ENCODE peak calls at places on chromosome 19, in nine cellular contexts. One of them, this sample, is unnamed.

GRCh38 chr19:56066152-56067023 is 54.7 kb downstream of the ZNF787 start:
- DNase-seq in heart left ventricle: peak; percentile 42
- DNase-seq in uterus: peak; percentile 63
- DNase-seq in spleen: peak; percentile 91
- DNase-seq in H1: no peak
- DNase-seq in IMR-90: peak; percentile 19
- DNase-seq in A549: peak; percentile 58
- DNase-seq in ovary: peak; percentile 75
- DNase-seq in NB4: peak; percentile 44
- DNase-seq in this sample: peak; percentile 79

GRCh38 chr19:4455742-4456565 is 1.6 kb downstream of the UBXN6 start:
- DNase-seq in heart left ventricle: peak; percentile 71
- DNase-seq in uterus: peak; percentile 88
- DNase-seq in spleen: no peak
- DNase-seq in H1: no peak
- DNase-seq in IMR-90: peak; percentile 84
- DNase-seq in A549: no peak
- DNase-seq in ovary: peak; percentile 93
- DNase-seq in NB4: peak; percentile 59
- DNase-seq in this sample: no peak

GRCh38 chr19:2255982-2256685 is at the start of gene JSRP1:
- DNase-seq in heart left ventricle: no peak
- DNase-seq in uterus: no peak
- DNase-seq in spleen: no peak
- DNase-seq in H1: no peak
- DNase-seq in IMR-90: no peak
- DNase-seq in A549: no peak
- DNase-seq in ovary: no peak
- DNase-seq in NB4: no peak
- DNase-seq in this sample: no peak

GRCh38 chr19:3544742-3545668 is 6.0 kb downstream of the TEKTIP1 start:
- DNase-seq in heart left ventricle: peak; percentile 62
- DNase-seq in uterus: peak; percentile 69
- DNase-seq in spleen: peak; percentile 94
- DNase-seq in H1: no peak
- DNase-seq in IMR-90: peak; percentile 26
- DNase-seq in A549: peak; percentile 63
- DNase-seq in ovary: peak; percentile 69
- DNase-seq in NB4: peak; percentile 61
- DNase-seq in this sample: peak; percentile 83

GRCh38 chr19:29893606-29894284 is 48.3 kb upstream of the URI1 start:
- DNase-seq in heart left ventricle: no peak
- DNase-seq in uterus: no peak
- DNase-seq in spleen: no peak
- DNase-seq in H1: no peak
- DNase-seq in IMR-90: no peak
- DNase-seq in A549: no peak
- DNase-seq in ovary: no peak
- DNase-seq in NB4: no peak
- DNase-seq in this sample: no peak

GRCh38 chr19:57249329-57249728 is 8.9 kb downstream of the ZNF805 start:
- DNase-seq in heart left ventricle: no peak
- DNase-seq in uterus: no peak
- DNase-seq in spleen: no peak
- DNase-seq in H1: no peak
- DNase-seq in IMR-90: peak; percentile 47
- DNase-seq in A549: no peak
- DNase-seq in ovary: no peak
- DNase-seq in NB4: no peak
- DNase-seq in this sample: no peak

GRCh38 chr19:10288662-10289166 is 1.0 kb upstream of the ICAM5 start:
- DNase-seq in heart left ventricle: no peak
- DNase-seq in uterus: no peak
- DNase-seq in spleen: no peak
- DNase-seq in H1: no peak
- DNase-seq in IMR-90: peak; percentile 40
- DNase-seq in A549: peak; percentile 75
- DNase-seq in ovary: no peak
- DNase-seq in NB4: peak; percentile 70
- DNase-seq in this sample: no peak

GRCh38 chr19:4916292-4917082 is 7.2 kb downstream of the UHRF1 start:
- DNase-seq in heart left ventricle: no peak
- DNase-seq in uterus: no peak
- DNase-seq in spleen: peak; percentile 88
- DNase-seq in H1: no peak
- DNase-seq in IMR-90: no peak
- DNase-seq in A549: no peak
- DNase-seq in ovary: no peak
- DNase-seq in NB4: no peak
- DNase-seq in this sample: no peak

GRCh38 chr19:40721936-40722661 is 5.2 kb downstream of the ITPKC start:
- DNase-seq in heart left ventricle: no peak
- DNase-seq in uterus: no peak
- DNase-seq in spleen: no peak
- DNase-seq in H1: no peak
- DNase-seq in IMR-90: peak; percentile 41
- DNase-seq in A549: no peak
- DNase-seq in ovary: no peak
- DNase-seq in NB4: no peak
- DNase-seq in this sample: no peak

GRCh38 chr19:5624154-5624663 is 1.3 kb downstream of the SAFB start:
- DNase-seq in heart left ventricle: peak; percentile 20
- DNase-seq in uterus: peak; percentile 39
- DNase-seq in spleen: peak; percentile 66
- DNase-seq in H1: no peak
- DNase-seq in IMR-90: peak; percentile 61
- DNase-seq in A549: no peak
- DNase-seq in ovary: peak; percentile 56
- DNase-seq in NB4: peak; percentile 30
- DNase-seq in this sample: peak; percentile 68

GRCh38 chr19:14113762-14114414 is 3.7 kb downstream of the PRKACA start:
- DNase-seq in heart left ventricle: no peak
- DNase-seq in uterus: no peak
- DNase-seq in spleen: peak; percentile 88
- DNase-seq in H1: no peak
- DNase-seq in IMR-90: no peak
- DNase-seq in A549: peak; percentile 65
- DNase-seq in ovary: peak; percentile 73
- DNase-seq in NB4: peak; percentile 49
- DNase-seq in this sample: peak; percentile 81

GRCh38 chr19:18785179-18786124 is 5.7 kb downstream of the COMP start:
- DNase-seq in heart left ventricle: peak; percentile 57
- DNase-seq in uterus: peak; percentile 81
- DNase-seq in spleen: no peak
- DNase-seq in H1: no peak
- DNase-seq in IMR-90: peak; percentile 22
- DNase-seq in A549: peak; percentile 74
- DNase-seq in ovary: peak; percentile 82
- DNase-seq in NB4: peak; percentile 76
- DNase-seq in this sample: peak; percentile 66

GRCh38 chr19:57903298-57904174 is 12.9 kb downstream of the ZNF417 start:
- DNase-seq in heart left ventricle: no peak
- DNase-seq in uterus: no peak
- DNase-seq in spleen: no peak
- DNase-seq in H1: no peak
- DNase-seq in IMR-90: peak; percentile 53
- DNase-seq in A549: peak; percentile 43
- DNase-seq in ovary: no peak
- DNase-seq in NB4: peak; percentile 28
- DNase-seq in this sample: peak; percentile 80

GRCh38 chr19:39497850-39498261 is 891 bp upstream of the DLL3 start:
- DNase-seq in heart left ventricle: no peak
- DNase-seq in uterus: no peak
- DNase-seq in spleen: no peak
- DNase-seq in H1: no peak
- DNase-seq in IMR-90: peak; percentile 19
- DNase-seq in A549: peak; percentile 69
- DNase-seq in ovary: peak; percentile 35
- DNase-seq in NB4: peak; percentile 64
- DNase-seq in this sample: no peak

GRCh38 chr19:58181902-58182576 is 822 bp upstream of the ZNF274 start:
- DNase-seq in heart left ventricle: peak; percentile 33
- DNase-seq in uterus: no peak
- DNase-seq in spleen: peak; percentile 81
- DNase-seq in H1: no peak
- DNase-seq in IMR-90: no peak
- DNase-seq in A549: peak; percentile 82
- DNase-seq in ovary: peak; percentile 25
- DNase-seq in NB4: peak; percentile 77
- DNase-seq in this sample: peak; percentile 54

GRCh38 chr19:32735936-32736335 is 16.4 kb downstream of the TDRD12 start:
- DNase-seq in heart left ventricle: no peak
- DNase-seq in uterus: no peak
- DNase-seq in spleen: no peak
- DNase-seq in H1: no peak
- DNase-seq in IMR-90: no peak
- DNase-seq in A549: no peak
- DNase-seq in ovary: no peak
- DNase-seq in NB4: no peak
- DNase-seq in this sample: no peak

GRCh38 chr19:35899547-35900214 is 659 bp downstream of the NFKBID start:
- DNase-seq in heart left ventricle: peak; percentile 86
- DNase-seq in uterus: peak; percentile 75
- DNase-seq in spleen: peak; percentile 97
- DNase-seq in H1: no peak
- DNase-seq in IMR-90: peak; percentile 81
- DNase-seq in A549: peak; percentile 93
- DNase-seq in ovary: peak; percentile 80
- DNase-seq in NB4: peak; percentile 81
- DNase-seq in this sample: peak; percentile 92

GRCh38 chr19:35901055-35901644 is 810 bp upstream of the NFKBID start:
- DNase-seq in heart left ventricle: no peak
- DNase-seq in uterus: no peak
- DNase-seq in spleen: peak; percentile 81
- DNase-seq in H1: no peak
- DNase-seq in IMR-90: peak; percentile 51
- DNase-seq in A549: no peak
- DNase-seq in ovary: no peak
- DNase-seq in NB4: no peak
- DNase-seq in this sample: no peak

GRCh38 chr19:35903550-35904179 is 1.3 kb downstream of the HCST start:
- DNase-seq in heart left ventricle: peak; percentile 71
- DNase-seq in uterus: peak; percentile 40
- DNase-seq in spleen: peak; percentile 98
- DNase-seq in H1: peak; percentile 60
- DNase-seq in IMR-90: peak; percentile 73
- DNase-seq in A549: peak; percentile 68
- DNase-seq in ovary: peak; percentile 67
- DNase-seq in NB4: peak; percentile 96
- DNase-seq in this sample: peak; percentile 73

GRCh38 chr19:35902870-35903475 is 644 bp downstream of the HCST start:
- DNase-seq in heart left ventricle: no peak
- DNase-seq in uterus: no peak
- DNase-seq in spleen: peak; percentile 74
- DNase-seq in H1: no peak
- DNase-seq in IMR-90: no peak
- DNase-seq in A549: no peak
- DNase-seq in ovary: no peak
- DNase-seq in NB4: no peak
- DNase-seq in this sample: no peak

GRCh38 chr19:35901854-35902661 is at the start of gene HCST:
- DNase-seq in heart left ventricle: no peak
- DNase-seq in uterus: no peak
- DNase-seq in spleen: peak; percentile 86
- DNase-seq in H1: no peak
- DNase-seq in IMR-90: peak; percentile 22
- DNase-seq in A549: no peak
- DNase-seq in ovary: no peak
- DNase-seq in NB4: peak; percentile 81
- DNase-seq in this sample: no peak
- TF ChIP-seq CTCF in heart left ventricle: no peak
- TF ChIP-seq CTCF in uterus: no peak
- TF ChIP-seq CTCF in spleen: no peak
- TF ChIP-seq CTCF in H1: no peak
- TF ChIP-seq CTCF in IMR-90: no peak
- TF ChIP-seq CTCF in A549: no peak
- TF ChIP-seq CTCF in ovary: no peak
- TF ChIP-seq CTCF in NB4: no peak
- TF ChIP-seq CTCF in this sample: no peak

GRCh38 chr19:48993175-48994034 is at the start of the genes GYS1 and RUVBL2:
- DNase-seq in heart left ventricle: peak; percentile 100
- DNase-seq in uterus: peak; percentile 99
- DNase-seq in spleen: peak; percentile 100
- DNase-seq in H1: peak; percentile 97
- DNase-seq in IMR-90: peak; percentile 99
- DNase-seq in A549: peak; percentile 100
- DNase-seq in ovary: peak; percentile 99
- DNase-seq in NB4: peak; percentile 99
- DNase-seq in this sample: peak; percentile 100
- TF ChIP-seq POLR2A in heart left ventricle: peak; percentile 98
- TF ChIP-seq POLR2A in uterus: peak; percentile 93
- TF ChIP-seq POLR2A in spleen: peak; percentile 80
- TF ChIP-seq POLR2A in H1: peak; percentile 77
- TF ChIP-seq POLR2A in IMR-90: peak; percentile 77
- TF ChIP-seq POLR2A in A549: peak; percentile 92
- TF ChIP-seq POLR2A in ovary: peak; percentile 90
- TF ChIP-seq POLR2A in NB4: peak; percentile 95
- TF ChIP-seq POLR2A in this sample: peak; percentile 92

GRCh38 chr19:46670874-46671273 is 9.9 kb upstream of the DACT3 start:
- DNase-seq in heart left ventricle: no peak
- DNase-seq in uterus: no peak
- DNase-seq in spleen: no peak
- DNase-seq in H1: no peak
- DNase-seq in IMR-90: peak; percentile 47
- DNase-seq in A549: no peak
- DNase-seq in ovary: no peak
- DNase-seq in NB4: no peak
- DNase-seq in this sample: no peak

GRCh38 chr19:46678110-46678732 is 17.2 kb upstream of the DACT3 start:
- DNase-seq in heart left ventricle: no peak
- DNase-seq in uterus: no peak
- DNase-seq in spleen: peak; percentile 75
- DNase-seq in H1: no peak
- DNase-seq in IMR-90: no peak
- DNase-seq in A549: peak; percentile 64
- DNase-seq in ovary: no peak
- DNase-seq in NB4: peak; percentile 77
- DNase-seq in this sample: no peak

GRCh38 chr19:46668662-46669061 is 7.7 kb upstream of the DACT3 start:
- DNase-seq in heart left ventricle: no peak
- DNase-seq in uterus: no peak
- DNase-seq in spleen: no peak
- DNase-seq in H1: no peak
- DNase-seq in IMR-90: no peak
- DNase-seq in A549: no peak
- DNase-seq in ovary: no peak
- DNase-seq in NB4: no peak
- DNase-seq in this sample: no peak

GRCh38 chr19:46674416-46675178 is 13.6 kb upstream of the DACT3 start:
- DNase-seq in heart left ventricle: no peak
- DNase-seq in uterus: no peak
- DNase-seq in spleen: no peak
- DNase-seq in H1: no peak
- DNase-seq in IMR-90: peak; percentile 7
- DNase-seq in A549: peak; percentile 61
- DNase-seq in ovary: no peak
- DNase-seq in NB4: peak; percentile 49
- DNase-seq in this sample: no peak
- TF ChIP-seq CTCF in heart left ventricle: no peak
- TF ChIP-seq CTCF in uterus: no peak
- TF ChIP-seq CTCF in spleen: no peak
- TF ChIP-seq CTCF in H1: no peak
- TF ChIP-seq CTCF in IMR-90: no peak
- TF ChIP-seq CTCF in A549: no peak
- TF ChIP-seq CTCF in ovary: no peak
- TF ChIP-seq CTCF in NB4: no peak
- TF ChIP-seq CTCF in this sample: no peak

GRCh38 chr19:12294308-12295158 is at the start of gene ZNF44:
- DNase-seq in heart left ventricle: peak; percentile 99
- DNase-seq in uterus: peak; percentile 98
- DNase-seq in spleen: peak; percentile 98
- DNase-seq in H1: peak; percentile 86
- DNase-seq in IMR-90: peak; percentile 91
- DNase-seq in A549: peak; percentile 74
- DNase-seq in ovary: peak; percentile 97
- DNase-seq in NB4: peak; percentile 98
- DNase-seq in this sample: peak; percentile 99
- TF ChIP-seq POLR2A in heart left ventricle: peak; percentile 85
- TF ChIP-seq POLR2A in uterus: peak; percentile 81
- TF ChIP-seq POLR2A in spleen: peak; percentile 37
- TF ChIP-seq POLR2A in H1: peak; percentile 83
- TF ChIP-seq POLR2A in IMR-90: no peak
- TF ChIP-seq POLR2A in A549: no peak
- TF ChIP-seq POLR2A in ovary: peak; percentile 71
- TF ChIP-seq POLR2A in NB4: peak; percentile 18
- TF ChIP-seq POLR2A in this sample: peak; percentile 88

This sample was measured in right lobe of liver.